ENCODE peak calls at places on chromosomes 5 and 9, in eight cellular contexts. W is Right ventricle myocardium superior, D is MCF 10A, H is endothelial cell, O is iPS-NIHi11, V is amniotic stem cell, L is T1000, A is lung. J is an unnamed sample.

GRCh38 chr5:117131048-117131679 is 556.5 kb upstream of the SEMA6A start:
- DNase-seq in H (no peak), A (no peak), D (peak), V (no peak), O (no peak), W (no peak), L (no peak), J (no peak)

GRCh38 chr9:106758911-106759310 is 104.1 kb upstream of the ZNF462 start:
- DNase-seq in W (no peak), O (no peak), A (no peak), V (no peak), H (no peak), L (no peak), D (peak), J (no peak)

GRCh38 chr5:143841446-143841845 is 29.5 kb downstream of the HMHB1 start:
- DNase-seq in A (no peak), V (no peak), D (no peak), O (no peak), L (no peak), H (no peak), W (no peak), J (no peak)

GRCh38 chr9:4933177-4933576 is 51.9 kb upstream of the JAK2 start:
- DNase-seq in H (no peak), W (no peak), V (no peak), A (no peak), L (no peak), O (no peak), D (no peak), J (no peak)

GRCh38 chr9:122403381-122404002 is 32.7 kb downstream of the PTGS1 start:
- DNase-seq in W (no peak), A (no peak), O (no peak), H (no peak), D (no peak), L (no peak), V (peak), J (no peak)

GRCh38 chr9:14437336-14438231 is 123.6 kb upstream of the NFIB start:
- DNase-seq in H (no peak), L (no peak), A (no peak), O (no peak), W (no peak), D (peak), V (no peak), J (no peak)

GRCh38 chr5:132746592-132747063 is 598 bp upstream of the CCNI2 start:
- DNase-seq in D (peak), L (no peak), A (no peak), W (peak), O (no peak), V (no peak), H (no peak), J (no peak)

GRCh38 chr5:131684595-131684994 is 49.6 kb upstream of the RAPGEF6 start:
- DNase-seq in W (no peak), O (no peak), D (no peak), H (no peak), A (no peak), V (no peak), L (no peak), J (no peak)

GRCh38 chr5:22109315-22109714 is 743.8 kb downstream of the CDH12 start:
- DNase-seq in V (no peak), W (no peak), O (no peak), D (no peak), L (no peak), H (no peak), A (no peak), J (no peak)

GRCh38 chr9:113620377-113621161 is 157.0 kb downstream of the RGS3 start:
- DNase-seq in D (peak), W (peak), L (peak), V (peak), H (peak), A (peak), O (peak), J (no peak)

GRCh38 chr9:124818431-124819281 is 34.6 kb upstream of the WDR38 start:
- DNase-seq in A (no peak), D (peak), L (peak), H (no peak), V (no peak), O (peak), W (no peak), J (no peak)

GRCh38 chr5:126354012-126354856 is 69.0 kb upstream of the GRAMD2B start:
- DNase-seq in W (no peak), D (peak), O (peak), H (no peak), A (no peak), V (peak), L (no peak), J (peak)

GRCh38 chr5:165457854-165458481 is 1952.5 kb downstream of the MAT2B start:
- DNase-seq in L (no peak), V (peak), D (peak), O (peak), A (no peak), W (no peak), H (peak), J (peak)

GRCh38 chr9:133592731-133593409 is 16.3 kb downstream of the FAM163B start:
- DNase-seq in V (no peak), L (no peak), A (no peak), H (no peak), O (no peak), W (no peak), D (no peak), J (no peak)

GRCh38 chr9:24509850-24510249 is 35.8 kb downstream of the IZUMO3 start:
- DNase-seq in O (no peak), V (no peak), H (no peak), L (no peak), A (no peak), W (no peak), D (no peak), J (no peak)

GRCh38 chr9:119009253-119009652 is 360.0 kb downstream of the BRINP1 start:
- DNase-seq in V (no peak), H (no peak), L (no peak), A (no peak), O (peak), D (peak), W (no peak), J (no peak)

GRCh38 chr5:1511037-1511436 is 12.7 kb downstream of the LPCAT1 start:
- DNase-seq in W (peak), A (peak), O (no peak), H (no peak), D (no peak), V (no peak), L (no peak), J (peak)

GRCh38 chr5:16005210-16005609 is 174.4 kb downstream of the MARCHF11 start:
- DNase-seq in V (no peak), W (no peak), A (no peak), H (no peak), L (no peak), O (no peak), D (no peak), J (no peak)

GRCh38 chr5:88474574-88474973 is 205.9 kb upstream of the TMEM161B start:
- DNase-seq in A (no peak), H (no peak), V (no peak), W (no peak), D (no peak), O (no peak), L (no peak), J (no peak)

GRCh38 chr9:109403766-109404320 is 83.0 kb upstream of the EPB41L4B start:
- DNase-seq in O (no peak), A (no peak), V (no peak), H (no peak), W (no peak), D (no peak), L (peak), J (no peak)

J was measured in HAP-1.